ENCODE peak calls at places on chromosomes 3 and 15, in five cellular contexts. One of them, this sample, is unnamed.

GRCh38 chr3:84125760-84126159 is 833.0 kb upstream of the CADM2 start:
- DNase-seq in GM12865: no peak
- DNase-seq in AG09319: no peak
- DNase-seq in AG04450: no peak
- DNase-seq in WTC11: no peak
- DNase-seq in this sample: no peak

GRCh38 chr3:132135628-132136333 is 101.0 kb upstream of the CPNE4 start:
- DNase-seq in GM12865: no peak
- DNase-seq in AG09319: peak; percentile 81
- DNase-seq in AG04450: peak; percentile 95
- DNase-seq in WTC11: no peak
- DNase-seq in this sample: no peak

GRCh38 chr3:24258260-24258659 is 236.4 kb downstream of the THRB start:
- DNase-seq in GM12865: no peak
- DNase-seq in AG09319: no peak
- DNase-seq in AG04450: no peak
- DNase-seq in WTC11: no peak
- DNase-seq in this sample: no peak

GRCh38 chr15:40280260-40281056 is 2.4 kb downstream of the ANKRD63 start:
- DNase-seq in GM12865: no peak
- DNase-seq in AG09319: no peak
- DNase-seq in AG04450: no peak
- DNase-seq in WTC11: peak; percentile 55
- DNase-seq in this sample: no peak

GRCh38 chr3:58532794-58533220 is 4.2 kb downstream of the ACOX2 start:
- DNase-seq in GM12865: peak; percentile 81
- DNase-seq in AG09319: no peak
- DNase-seq in AG04450: peak; percentile 16
- DNase-seq in WTC11: peak; percentile 77
- DNase-seq in this sample: peak; percentile 91

GRCh38 chr3:38138347-38139190 is at the start of gene MYD88:
- DNase-seq in GM12865: peak; percentile 89
- DNase-seq in AG09319: no peak
- DNase-seq in AG04450: no peak
- DNase-seq in WTC11: peak; percentile 77
- DNase-seq in this sample: peak; percentile 87

GRCh38 chr3:148697311-148698189 is at the start of gene AGTR1:
- DNase-seq in GM12865: no peak
- DNase-seq in AG09319: no peak
- DNase-seq in AG04450: no peak
- DNase-seq in WTC11: peak; percentile 79
- DNase-seq in this sample: peak; percentile 6

GRCh38 chr15:40331637-40332036 is 8.1 kb downstream of the INAFM2 start:
- DNase-seq in GM12865: no peak
- DNase-seq in AG09319: no peak
- DNase-seq in AG04450: no peak
- DNase-seq in WTC11: no peak
- DNase-seq in this sample: no peak

GRCh38 chr3:171049831-171050444 is 23.4 kb upstream of the SLC2A2 start:
- DNase-seq in GM12865: peak; percentile 69
- DNase-seq in AG09319: peak; percentile 20
- DNase-seq in AG04450: no peak
- DNase-seq in WTC11: peak; percentile 73
- DNase-seq in this sample: peak; percentile 61

GRCh38 chr15:69289312-69290146 is 9.2 kb upstream of the PAQR5 start:
- DNase-seq in GM12865: no peak
- DNase-seq in AG09319: no peak
- DNase-seq in AG04450: no peak
- DNase-seq in WTC11: no peak
- DNase-seq in this sample: no peak

GRCh38 chr3:107574650-107575049 is 51.9 kb downstream of the BBX start:
- DNase-seq in GM12865: peak; percentile 54
- DNase-seq in AG09319: no peak
- DNase-seq in AG04450: peak; percentile 18
- DNase-seq in WTC11: no peak
- DNase-seq in this sample: peak; percentile 40

GRCh38 chr3:109784852-109785631 is 447.7 kb upstream of the DPPA4 start:
- DNase-seq in GM12865: no peak
- DNase-seq in AG09319: no peak
- DNase-seq in AG04450: no peak
- DNase-seq in WTC11: no peak
- DNase-seq in this sample: no peak

GRCh38 chr3:37574177-37574958 is 287.3 kb upstream of the CTDSPL start:
- DNase-seq in GM12865: no peak
- DNase-seq in AG09319: no peak
- DNase-seq in AG04450: no peak
- DNase-seq in WTC11: no peak
- DNase-seq in this sample: no peak

GRCh38 chr3:47265725-47266480 is 16.7 kb downstream of the KIF9 start:
- DNase-seq in GM12865: no peak
- DNase-seq in AG09319: no peak
- DNase-seq in AG04450: no peak
- DNase-seq in WTC11: no peak
- DNase-seq in this sample: no peak

GRCh38 chr3:17133637-17134545 is 249.1 kb downstream of the PLCL2 start:
- DNase-seq in GM12865: no peak
- DNase-seq in AG09319: no peak
- DNase-seq in AG04450: no peak
- DNase-seq in WTC11: no peak
- DNase-seq in this sample: no peak

GRCh38 chr3:17129550-17129949 is 244.8 kb downstream of the PLCL2 start:
- DNase-seq in GM12865: no peak
- DNase-seq in AG09319: no peak
- DNase-seq in AG04450: no peak
- DNase-seq in WTC11: no peak
- DNase-seq in this sample: no peak

GRCh38 chr3:17130956-17131355 is 246.2 kb downstream of the PLCL2 start:
- DNase-seq in GM12865: no peak
- DNase-seq in AG09319: no peak
- DNase-seq in AG04450: no peak
- DNase-seq in WTC11: no peak
- DNase-seq in this sample: no peak

GRCh38 chr3:17135696-17136095 is 250.9 kb downstream of the PLCL2 start:
- DNase-seq in GM12865: peak; percentile 57
- DNase-seq in AG09319: no peak
- DNase-seq in AG04450: no peak
- DNase-seq in WTC11: no peak
- DNase-seq in this sample: no peak

GRCh38 chr3:17132286-17133115 is 247.7 kb downstream of the PLCL2 start:
- DNase-seq in GM12865: peak; percentile 68
- DNase-seq in AG09319: no peak
- DNase-seq in AG04450: no peak
- DNase-seq in WTC11: no peak
- DNase-seq in this sample: no peak
- TF ChIP-seq CTCF in GM12865: no peak
- TF ChIP-seq CTCF in AG09319: no peak
- TF ChIP-seq CTCF in AG04450: no peak
- TF ChIP-seq CTCF in WTC11: no peak
- TF ChIP-seq CTCF in this sample: no peak

GRCh38 chr15:77871838-77872371 is 205.6 kb downstream of the TBC1D2B start:
- DNase-seq in GM12865: no peak
- DNase-seq in AG09319: no peak
- DNase-seq in AG04450: no peak
- DNase-seq in WTC11: peak; percentile 63
- DNase-seq in this sample: no peak
- TF ChIP-seq CTCF in GM12865: peak; percentile 10
- TF ChIP-seq CTCF in AG09319: no peak
- TF ChIP-seq CTCF in AG04450: no peak
- TF ChIP-seq CTCF in WTC11: peak; percentile 50
- TF ChIP-seq CTCF in this sample: no peak

DNA sequence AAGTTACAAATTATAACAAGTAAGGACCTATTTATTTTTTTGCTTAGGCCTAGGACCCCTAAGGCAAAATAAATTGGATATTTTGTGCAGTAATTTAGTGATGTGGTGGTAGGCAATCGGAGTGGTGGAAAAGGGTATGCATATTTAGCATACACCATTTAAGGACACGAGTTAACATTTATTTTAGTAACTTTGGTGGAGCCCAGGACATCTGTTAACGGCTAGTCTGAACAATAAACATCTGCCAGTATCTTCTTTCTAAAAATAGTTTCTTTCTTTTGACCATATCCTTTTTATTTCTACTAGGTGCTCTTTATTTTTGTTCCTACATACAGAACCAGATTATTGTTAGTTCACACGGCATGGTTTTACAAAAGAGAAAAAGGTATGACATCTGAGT is 326.3 kb downstream of the CHL1 start:
- DNase-seq in GM12865: no peak
- DNase-seq in AG09319: no peak
- DNase-seq in AG04450: no peak
- DNase-seq in WTC11: no peak
- DNase-seq in this sample: no peak
- TF ChIP-seq CTCF in GM12865: no peak
- TF ChIP-seq CTCF in AG09319: no peak
- TF ChIP-seq CTCF in AG04450: no peak
- TF ChIP-seq CTCF in WTC11: no peak
- TF ChIP-seq CTCF in this sample: no peak

GRCh38 chr3:169389211-169389924 is 274.1 kb downstream of the MECOM start:
- DNase-seq in GM12865: no peak
- DNase-seq in AG09319: no peak
- DNase-seq in AG04450: no peak
- DNase-seq in WTC11: no peak
- DNase-seq in this sample: no peak

GRCh38 chr3:169389925-169390253 is 273.6 kb downstream of the MECOM start:
- DNase-seq in GM12865: no peak
- DNase-seq in AG09319: no peak
- DNase-seq in AG04450: no peak
- DNase-seq in WTC11: no peak
- DNase-seq in this sample: no peak

GRCh38 chr3:169391672-169392071 is 271.8 kb downstream of the MECOM start:
- DNase-seq in GM12865: no peak
- DNase-seq in AG09319: no peak
- DNase-seq in AG04450: no peak
- DNase-seq in WTC11: no peak
- DNase-seq in this sample: no peak

GRCh38 chr3:169390310-169390731 is 273.2 kb downstream of the MECOM start:
- DNase-seq in GM12865: peak; percentile 37
- DNase-seq in AG09319: no peak
- DNase-seq in AG04450: no peak
- DNase-seq in WTC11: no peak
- DNase-seq in this sample: no peak

GRCh38 chr3:169390741-169391300 is 272.7 kb downstream of the MECOM start:
- DNase-seq in GM12865: no peak
- DNase-seq in AG09319: no peak
- DNase-seq in AG04450: no peak
- DNase-seq in WTC11: no peak
- DNase-seq in this sample: no peak
- TF ChIP-seq CTCF in GM12865: no peak
- TF ChIP-seq CTCF in AG09319: no peak
- TF ChIP-seq CTCF in AG04450: no peak
- TF ChIP-seq CTCF in WTC11: no peak
- TF ChIP-seq CTCF in this sample: no peak

GRCh38 chr15:47390208-47390765 is 327.0 kb upstream of the SEMA6D start:
- DNase-seq in GM12865: no peak
- DNase-seq in AG09319: no peak
- DNase-seq in AG04450: no peak
- DNase-seq in WTC11: no peak
- DNase-seq in this sample: no peak
- TF ChIP-seq CTCF in GM12865: no peak
- TF ChIP-seq CTCF in AG09319: no peak
- TF ChIP-seq CTCF in AG04450: no peak
- TF ChIP-seq CTCF in WTC11: no peak
- TF ChIP-seq CTCF in this sample: no peak

GRCh38 chr3:70308760-70309159 is 3.7 kb downstream of the MDFIC2 start:
- DNase-seq in GM12865: peak; percentile 12
- DNase-seq in AG09319: no peak
- DNase-seq in AG04450: peak; percentile 2
- DNase-seq in WTC11: peak; percentile 16
- DNase-seq in this sample: no peak
- TF ChIP-seq CTCF in GM12865: peak; percentile 14
- TF ChIP-seq CTCF in AG09319: no peak
- TF ChIP-seq CTCF in AG04450: no peak
- TF ChIP-seq CTCF in WTC11: no peak
- TF ChIP-seq CTCF in this sample: peak; percentile 16